ENCODE peak calls at places on chromosomes 6 and 20, in five cellular contexts. C, O, K, H and A are unnamed samples.

GRCh38 chr20:63118786-63119450 is 97.0 kb downstream of the YTHDF1 start:
- DNase-seq in K (no peak), C (peak; percentile 34), O (no peak), H (no peak), A (no peak)

GRCh38 chr6:42367353-42368011 is 84.2 kb downstream of the TRERF1 start:
- DNase-seq in K (no peak), C (peak; percentile 55), O (no peak), H (no peak), A (no peak)

GRCh38 chr6:46989384-46989783 is 52.7 kb downstream of the ADGRF1 start:
- DNase-seq in O (no peak), K (no peak), H (peak; percentile 19), C (no peak), A (no peak)

GRCh38 chr6:19723533-19723932 is 113.6 kb upstream of the ID4 start:
- DNase-seq in H (no peak), O (no peak), C (no peak), K (no peak), A (no peak)

GRCh38 chr6:44176935-44177509 is 18.4 kb downstream of the CAPN11 start:
- DNase-seq in O (no peak), K (no peak), C (no peak), H (no peak), A (no peak)

GRCh38 chr6:8940356-8940755 is 505.0 kb upstream of the SLC35B3 start:
- DNase-seq in O (no peak), K (no peak), H (no peak), C (no peak), A (no peak)

GRCh38 chr6:149755300-149756260 is 6.0 kb downstream of the PCMT1 start:
- DNase-seq in K (no peak), C (no peak), H (no peak), O (no peak), A (no peak)

GRCh38 chr6:170188571-170189001 is 102.3 kb downstream of the DLL1 start:
- DNase-seq in C (no peak), H (no peak), K (no peak), O (no peak), A (no peak)

GRCh38 chr6:113433506-113433991 is 423.6 kb upstream of the MARCKS start:
- DNase-seq in H (peak; percentile 57), C (peak; percentile 59), O (no peak), K (no peak), A (peak; percentile 84)

GRCh38 chr6:148548065-148548748 is 198.6 kb upstream of the UST start:
- DNase-seq in H (no peak), C (no peak), O (no peak), K (no peak), A (no peak)

GRCh38 chr6:148358196-148358785 is 15.7 kb downstream of the SASH1 start:
- DNase-seq in H (peak; percentile 33), K (no peak), C (no peak), O (no peak), A (peak; percentile 80)

GRCh38 chr6:104936766-104937535 is 20.0 kb upstream of the LIN28B start:
- DNase-seq in H (no peak), O (no peak), K (no peak), C (no peak), A (no peak)

GRCh38 chr6:6847591-6847990 is 259.1 kb downstream of the LY86 start:
- DNase-seq in O (no peak), K (no peak), H (no peak), C (no peak), A (no peak)

GRCh38 chr20:63628246-63628975 is 1.5 kb upstream of the GMEB2 start:
- DNase-seq in C (peak; percentile 65), O (no peak), H (peak; percentile 76), K (peak; percentile 31), A (peak; percentile 74)

GRCh38 chr20:2847802-2848201 is 7.3 kb downstream of the VPS16 start:
- DNase-seq in K (no peak), C (no peak), O (no peak), H (no peak), A (no peak)

GRCh38 chr20:59831901-59832240 is 101.6 kb downstream of the SYCP2 start:
- DNase-seq in H (no peak), O (no peak), K (no peak), C (no peak), A (peak; percentile 52)

GRCh38 chr6:1601616-1602355 is 7.9 kb upstream of the FOXC1 start:
- DNase-seq in K (peak; percentile 31), O (no peak), C (no peak), H (no peak), A (no peak)
- H3K27me3 ChIP-seq in K (peaks cover 52% of the 10 kb centered on the region), O (peaks cover 5% of the 10 kb centered on the region), C (peaks cover 85% of the 10 kb centered on the region), H (no peaks in the 10 kb centered on the region), A (peaks cover 79% of the 10 kb centered on the region)

GRCh38 chr6:140253096-140253495 is 878.6 kb upstream of the CITED2 start:
- DNase-seq in K (no peak), O (no peak), C (no peak), H (no peak), A (no peak)

GRCh38 chr6:140256213-140256612 is 881.8 kb upstream of the CITED2 start:
- DNase-seq in K (peak; percentile 1), C (no peak), H (no peak), O (no peak), A (no peak)

DNA sequence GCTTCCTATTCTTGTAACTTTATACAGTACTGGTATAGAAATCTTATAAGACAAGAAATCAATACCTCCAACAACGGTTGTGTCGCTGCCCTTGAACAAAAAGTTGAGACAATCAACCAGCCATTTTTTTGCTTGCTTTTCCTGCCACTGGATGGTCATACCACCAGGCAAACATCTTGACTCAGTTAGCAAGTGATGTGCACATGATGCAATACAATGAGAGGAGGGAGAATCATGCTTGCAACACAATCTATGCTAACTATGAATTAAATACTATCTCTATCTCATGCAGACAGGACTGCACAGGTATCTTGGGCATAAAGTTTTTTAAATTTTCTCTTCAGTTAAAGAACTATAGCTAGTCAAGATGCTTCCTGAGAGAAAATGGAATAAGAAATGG is 877.7 kb upstream of the CITED2 start:
- DNase-seq in H (no peak), O (no peak), K (no peak), C (no peak), A (no peak)
- H3K27me3 ChIP-seq in H (no peaks in the 10 kb centered on the region), O (no peaks in the 10 kb centered on the region), K (no peaks in the 10 kb centered on the region), C (no peaks in the 10 kb centered on the region), A (no peaks in the 10 kb centered on the region)

GRCh38 chr6:112251170-112251945 is 3.0 kb downstream of the LAMA4 start:
- DNase-seq in K (no peak), H (peak; percentile 13), C (no peak), O (no peak), A (peak; percentile 92)

GRCh38 chr6:112254921-112255320 is 554 bp upstream of the LAMA4 start:
- DNase-seq in O (no peak), C (no peak), K (no peak), H (no peak), A (no peak)

GRCh38 chr6:112253842-112254816 is at the start of gene LAMA4:
- DNase-seq in H (peak; percentile 50), O (no peak), C (peak; percentile 53), K (peak; percentile 68), A (peak; percentile 77)

GRCh38 chr6:112253505-112253841 is 894 bp downstream of the LAMA4 start:
- DNase-seq in O (no peak), H (peak; percentile 8), K (no peak), C (no peak), A (no peak)

GRCh38 chr6:112252571-112253504 is 1.5 kb downstream of the LAMA4 start:
- DNase-seq in H (no peak), O (no peak), K (no peak), C (no peak), A (no peak)
- H3K27me3 ChIP-seq in H (no peaks in the 10 kb centered on the region), O (no peaks in the 10 kb centered on the region), K (peaks cover 42% of the 10 kb centered on the region), C (no peaks in the 10 kb centered on the region), A (no peaks in the 10 kb centered on the region)

GRCh38 chr20:33217052-33217451 is at the start of gene BPIFA3:
- DNase-seq in O (no peak), K (no peak), H (no peak), C (no peak), A (no peak)

GRCh38 chr20:33209789-33210188 is 7.4 kb upstream of the BPIFA3 start:
- DNase-seq in C (peak; percentile 70), H (peak; percentile 82), K (peak; percentile 93), O (no peak), A (no peak)

GRCh38 chr20:33210371-33210770 is 6.8 kb upstream of the BPIFA3 start:
- DNase-seq in H (no peak), O (no peak), K (no peak), C (no peak), A (no peak)

GRCh38 chr20:33211817-33212424 is 5.2 kb upstream of the BPIFA3 start:
- DNase-seq in H (peak; percentile 84), C (peak; percentile 58), K (peak; percentile 93), O (no peak), A (no peak)
- H3K27me3 ChIP-seq in H (no peaks in the 10 kb centered on the region), C (peaks cover 14% of the 10 kb centered on the region), K (no peaks in the 10 kb centered on the region), O (no peaks in the 10 kb centered on the region), A (no peaks in the 10 kb centered on the region)

GRCh38 chr20:4243071-4243470 is 227.7 kb upstream of the RNF24 start:
- DNase-seq in H (no peak), O (no peak), K (peak; percentile 87), C (no peak), A (no peak)
- H3K27me3 ChIP-seq in H (no peaks in the 10 kb centered on the region), O (no peaks in the 10 kb centered on the region), K (peaks cover 44% of the 10 kb centered on the region), C (peaks cover 30% of the 10 kb centered on the region), A (peaks cover 27% of the 10 kb centered on the region)

DNA sequence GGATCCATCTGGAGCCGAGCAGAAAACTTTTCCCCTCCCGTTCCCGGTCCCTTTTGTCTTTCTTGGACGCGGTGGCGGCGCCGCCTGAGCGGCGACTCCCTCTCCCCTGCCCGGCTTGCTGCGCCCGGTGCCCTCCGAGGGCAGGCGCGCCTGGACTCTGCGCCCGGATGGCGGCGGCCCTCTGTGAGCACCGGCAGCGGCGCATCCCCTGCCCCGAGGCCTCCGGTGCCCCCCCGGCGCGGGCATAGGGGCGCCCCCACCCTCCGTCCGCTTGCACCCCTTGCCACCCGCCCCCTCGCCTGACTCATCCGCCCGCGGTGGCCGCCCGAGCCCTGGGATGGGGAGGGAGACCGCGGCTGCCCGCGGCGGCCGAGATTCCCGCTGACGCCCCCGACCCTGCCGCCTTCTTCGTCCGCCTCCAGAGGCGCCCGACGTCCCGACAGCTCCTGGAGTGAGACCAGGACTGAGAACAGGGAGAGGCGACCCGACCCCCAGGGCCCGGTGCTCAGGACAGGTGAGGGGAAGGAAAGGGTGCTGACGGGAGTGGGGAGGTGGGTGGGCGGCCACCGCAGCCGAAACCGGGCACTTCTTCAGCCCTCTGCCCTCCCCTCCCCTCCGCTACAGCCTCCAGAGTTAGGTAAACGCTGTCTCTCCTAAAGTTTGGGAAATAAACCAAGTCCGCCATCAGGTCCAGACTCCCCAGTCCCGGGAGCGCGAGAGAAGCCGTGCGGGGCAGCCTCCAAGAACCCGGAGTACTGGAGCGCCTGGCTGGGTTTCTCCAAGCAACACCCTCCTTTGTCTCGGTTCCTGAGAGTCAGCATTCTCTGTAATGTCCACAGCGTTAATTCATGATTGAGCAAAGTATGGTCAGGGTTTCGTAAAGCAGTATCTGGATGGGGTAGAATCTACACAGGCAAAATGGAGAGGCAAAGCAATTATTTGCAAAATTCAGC is at the start of gene TMEM200A:
- DNase-seq in C (peak; percentile 47), H (peak; percentile 22), O (no peak), K (peak; percentile 76), A (peak; percentile 80)
- H3K27me3 ChIP-seq in C (peaks cover 38% of the 10 kb centered on the region), H (no peaks in the 10 kb centered on the region), O (no peaks in the 10 kb centered on the region), K (no peaks in the 10 kb centered on the region), A (peaks cover 14% of the 10 kb centered on the region)